ENCODE peak calls at places on chromosome 16, in six cellular contexts. D is CD4-positive, alpha-beta T cell; R is renal cortical epithelial cell; O is sciatic nerve; H is left ventricle myocardium inferior; X is NCI-H2081. C is an unnamed sample.

GRCh38 chr16:87836844-87837581 is 32.3 kb downstream of the SLC7A5 start:
- DNase-seq in D (no peak), R (no peak), X (no peak), O (no peak), H (peak; percentile 50), C (no peak)

GRCh38 chr16:66936889-66937554 is 1.7 kb downstream of the CES2 start:
- DNase-seq in H (no peak), X (no peak), D (no peak), O (no peak), R (no peak), C (no peak)

GRCh38 chr16:4737545-4737944 is 3.2 kb downstream of the DNAAF8 start:
- DNase-seq in X (no peak), H (no peak), D (no peak), R (no peak), O (no peak), C (no peak)

GRCh38 chr16:69378760-69379159 is 7.0 kb downstream of the TERF2 start:
- DNase-seq in D (no peak), X (no peak), H (no peak), O (no peak), R (no peak), C (no peak)

GRCh38 chr16:80804451-80805383 is at the start of gene CDYL2:
- DNase-seq in D (no peak), H (peak; percentile 48), O (no peak), X (no peak), R (no peak), C (no peak)

GRCh38 chr16:6038966-6039530 is 941.5 kb upstream of the EEF2KMT start:
- DNase-seq in R (no peak), H (no peak), D (no peak), O (no peak), X (no peak), C (no peak)

GRCh38 chr16:88782454-88783390 is 2.3 kb downstream of the PIEZO1 start:
- DNase-seq in D (no peak), H (no peak), O (no peak), X (no peak), R (peak; percentile 56), C (peak; percentile 37)

GRCh38 chr16:57539072-57539796 is 2.9 kb upstream of the CCDC102A start:
- DNase-seq in R (no peak), O (peak; percentile 12), H (no peak), X (no peak), D (no peak), C (no peak)

GRCh38 chr16:10171225-10171624 is 11.0 kb downstream of the GRIN2A start:
- DNase-seq in O (no peak), R (no peak), H (no peak), D (no peak), X (no peak), C (no peak)

GRCh38 chr16:69930117-69930776 is 20.9 kb upstream of the CLEC18A start:
- DNase-seq in X (peak; percentile 23), H (peak; percentile 32), O (peak; percentile 70), R (peak; percentile 30), D (peak; percentile 32), C (peak; percentile 36)

GRCh38 chr16:30761427-30761927 is 385 bp downstream of the CFAP119 start:
- DNase-seq in O (peak; percentile 63), D (peak; percentile 3), X (no peak), H (peak; percentile 18), R (peak; percentile 15), C (peak; percentile 10)

GRCh38 chr16:46947900-46948547 is 25.4 kb downstream of the DNAJA2 start:
- DNase-seq in H (no peak), X (peak; percentile 7), O (peak; percentile 19), D (no peak), R (peak; percentile 44), C (peak; percentile 5)

GRCh38 chr16:66858740-66859396 is 14.7 kb downstream of the CA7 start:
- DNase-seq in H (peak; percentile 71), R (peak; percentile 48), X (no peak), O (no peak), D (no peak), C (no peak)

GRCh38 chr16:66585477-66586239 is 6.4 kb downstream of the CMTM2 start:
- DNase-seq in X (no peak), H (no peak), D (no peak), O (no peak), R (no peak), C (no peak)

GRCh38 chr16:86609115-86609514 is 30.8 kb downstream of the FOXL1 start:
- DNase-seq in O (no peak), H (no peak), X (no peak), R (peak; percentile 63), D (no peak), C (peak; percentile 94)

GRCh38 chr16:1099224-1100083 is 3.4 kb upstream of the C1QTNF8 start:
- DNase-seq in X (no peak), H (no peak), D (no peak), O (no peak), R (no peak), C (no peak)

GRCh38 chr16:72125635-72126428 is 32.2 kb downstream of the DHX38 start:
- DNase-seq in X (no peak), D (no peak), O (no peak), H (no peak), R (no peak), C (no peak)

GRCh38 chr16:67873435-67874146 is 739 bp downstream of the EDC4 start:
- DNase-seq in R (no peak), H (no peak), D (no peak), O (no peak), X (no peak), C (peak; percentile 29)

GRCh38 chr16:49281843-49282642 is 405 bp upstream of the CBLN1 start:
- DNase-seq in R (peak; percentile 4), X (peak; percentile 79), H (peak; percentile 83), D (no peak), O (peak; percentile 82), C (peak; percentile 5)

GRCh38 chr16:10103096-10103495 is 79.1 kb downstream of the GRIN2A start:
- DNase-seq in O (no peak), H (no peak), X (no peak), D (no peak), R (no peak), C (no peak)

GRCh38 chr16:84308120-84308519 is 13.4 kb downstream of the WFDC1 start:
- DNase-seq in R (peak; percentile 30), H (peak; percentile 41), D (no peak), O (no peak), X (no peak), C (no peak)

GRCh38 chr16:85860413-85861094 is 38.4 kb upstream of the IRF8 start:
- DNase-seq in H (no peak), D (no peak), X (no peak), O (peak; percentile 48), R (no peak), C (no peak)